ENCODE peak calls at places on chromosomes 3 and 15, in four cellular contexts. N, T, A and Q are unnamed samples.

GRCh38 chr15:52162260-52162659 is 28.9 kb downstream of the GNB5 start:
- DNase-seq in A (no peak), T (no peak), N (no peak), Q (no peak)

GRCh38 chr3:64209866-64210609 is 15.2 kb downstream of the PRICKLE2 start:
- DNase-seq in N (peak), T (no peak), A (no peak), Q (no peak)

GRCh38 chr15:31457631-31458526 is 131.2 kb downstream of the KLF13 start:
- DNase-seq in A (no peak), T (no peak), N (peak), Q (no peak)

GRCh38 chr3:193883551-193883950 is 252.4 kb upstream of the HES1 start:
- DNase-seq in T (no peak), A (no peak), N (peak), Q (no peak)

GRCh38 chr3:155870945-155871745 is 695 bp downstream of the GMPS start:
- DNase-seq in T (peak), A (peak), N (peak), Q (peak)

GRCh38 chr3:42052132-42052866 is 38.9 kb upstream of the TRAK1 start:
- DNase-seq in A (peak), T (no peak), N (peak), Q (no peak)

GRCh38 chr15:89745768-89746167 is 5.3 kb downstream of the MESP1 start:
- DNase-seq in A (no peak), T (no peak), N (no peak), Q (no peak)

GRCh38 chr15:71471347-71471746 is 339.0 kb upstream of the NR2E3 start:
- DNase-seq in N (no peak), T (no peak), A (peak), Q (no peak)

GRCh38 chr15:61256231-61256630 is 27.1 kb upstream of the RORA start:
- DNase-seq in A (no peak), T (no peak), N (peak), Q (no peak)

GRCh38 chr15:95013379-95013778 is 782.0 kb downstream of the MCTP2 start:
- DNase-seq in N (no peak), A (no peak), T (no peak), Q (no peak)

GRCh38 chr15:66721501-66721937 is 19.5 kb downstream of the SMAD6 start:
- DNase-seq in T (no peak), N (peak), A (peak), Q (no peak)

GRCh38 chr15:31216210-31216911 is 110.3 kb upstream of the KLF13 start:
- DNase-seq in A (peak), T (peak), N (peak), Q (peak)

GRCh38 chr3:197305854-197306253 is 7.4 kb upstream of the DLG1 start:
- DNase-seq in N (peak), T (no peak), A (no peak), Q (no peak)

GRCh38 chr15:55060831-55061230 is 135.9 kb downstream of the RSL24D1 start:
- DNase-seq in A (no peak), N (no peak), T (no peak), Q (no peak)

GRCh38 chr15:65289261-65289854 is 2.7 kb upstream of the PARP16 start:
- DNase-seq in T (no peak), A (no peak), N (no peak), Q (no peak)

GRCh38 chr3:6179761-6180160 is 681.2 kb upstream of the GRM7 start:
- DNase-seq in A (no peak), T (no peak), N (no peak), Q (no peak)

GRCh38 chr3:117495620-117496019 is 786.0 kb downstream of the TUSC7 start:
- DNase-seq in A (no peak), T (no peak), N (no peak), Q (no peak)

GRCh38 chr3:172330413-172330812 is 117.8 kb downstream of the GHSR start:
- DNase-seq in T (no peak), A (no peak), N (no peak), Q (no peak)

GRCh38 chr3:104941785-104942184 is 424.9 kb upstream of the ALCAM start:
- DNase-seq in A (no peak), T (no peak), N (no peak), Q (no peak)

GRCh38 chr3:195907730-195908438 is 467 bp downstream of the TNK2 start:
- DNase-seq in A (peak), N (no peak), T (peak), Q (no peak)

GRCh38 chr3:111874177-111874820 is 15.2 kb downstream of the PHLDB2 start:
- DNase-seq in A (no peak), N (peak), T (peak), Q (no peak)

GRCh38 chr15:28091313-28091712 is 7.8 kb downstream of the OCA2 start:
- DNase-seq in A (no peak), N (no peak), T (no peak), Q (no peak)

GRCh38 chr3:20104167-20104661 is 64.0 kb downstream of the KAT2B start:
- DNase-seq in N (no peak), T (no peak), A (no peak), Q (no peak)

GRCh38 chr15:63864186-63864585 is 30.4 kb upstream of the HERC1 start:
- DNase-seq in N (no peak), A (no peak), T (no peak), Q (no peak)

GRCh38 chr15:69357773-69358765 is 56.1 kb upstream of the KIF23 start:
- DNase-seq in N (peak), T (no peak), A (peak), Q (no peak)

GRCh38 chr3:184334470-184335158 is 2.8 kb upstream of the FAM131A start:
- DNase-seq in N (peak), T (no peak), A (peak), Q (no peak)

GRCh38 chr3:143171656-143172055 is 52.1 kb downstream of the CHST2 start:
- DNase-seq in N (peak), A (no peak), T (no peak), Q (no peak)

GRCh38 chr3:131856171-131856570 is 178.6 kb downstream of the CPNE4 start:
- DNase-seq in T (no peak), N (no peak), A (no peak), Q (no peak)

GRCh38 chr15:41791547-41791937 is 17.3 kb downstream of the MAPKBP1 start:
- DNase-seq in A (no peak), T (no peak), N (no peak), Q (no peak)

GRCh38 chr15:49456166-49456565 is 33.1 kb downstream of the FGF7 start:
- DNase-seq in A (no peak), T (no peak), N (no peak), Q (no peak)

GRCh38 chr3:46882377-46883015 is 5.0 kb downstream of the PTH1R start:
- DNase-seq in A (peak), T (peak), N (no peak), Q (peak)

GRCh38 chr3:53938645-53939044 is 47.0 kb upstream of the SELENOK start:
- DNase-seq in T (peak), N (peak), A (peak), Q (peak)

GRCh38 chr15:51038258-51039042 is 56.3 kb downstream of the TNFAIP8L3 start:
- DNase-seq in A (no peak), N (no peak), T (no peak), Q (no peak)
- TF ChIP-seq CTCF in A (no peak), N (no peak), T (no peak), Q (no peak)

GRCh38 chr15:57578288-57578900 is 13.3 kb upstream of the MYZAP start:
- DNase-seq in T (no peak), N (no peak), A (no peak), Q (no peak)

GRCh38 chr15:57582080-57582479 is 9.6 kb upstream of the MYZAP start:
- DNase-seq in T (no peak), N (no peak), A (no peak), Q (no peak)

GRCh38 chr15:57583282-57583681 is 8.4 kb upstream of the MYZAP start:
- DNase-seq in N (no peak), A (no peak), T (no peak), Q (no peak)

GRCh38 chr15:57580428-57580827 is 11.3 kb upstream of the MYZAP start:
- DNase-seq in N (no peak), T (no peak), A (no peak), Q (no peak)

GRCh38 chr15:57580866-57581265 is 10.8 kb upstream of the MYZAP start:
- DNase-seq in A (peak), T (no peak), N (no peak), Q (no peak)
- TF ChIP-seq CTCF in A (peak), T (no peak), N (no peak), Q (no peak)

GRCh38 chr3:57949779-57950618 is 58.2 kb upstream of the FLNB start:
- DNase-seq in N (peak), A (no peak), T (no peak), Q (no peak)
- TF ChIP-seq CTCF in N (peak), A (no peak), T (no peak), Q (no peak)

GRCh38 chr3:158908187-158908762 is 106.4 kb downstream of the MFSD1 start:
- DNase-seq in A (no peak), T (no peak), N (no peak), Q (no peak)
- TF ChIP-seq CTCF in A (no peak), T (no peak), N (no peak), Q (no peak)

GRCh38 chr3:12986031-12986430 is 87.2 kb downstream of the IQSEC1 start:
- DNase-seq in N (no peak), A (no peak), T (no peak), Q (no peak)

GRCh38 chr3:12982619-12983101 is 90.6 kb downstream of the IQSEC1 start:
- DNase-seq in N (no peak), T (no peak), A (no peak), Q (no peak)

GRCh38 chr3:12985148-12985547 is 88.1 kb downstream of the IQSEC1 start:
- DNase-seq in A (no peak), T (no peak), N (no peak), Q (no peak)

GRCh38 chr3:12983326-12983725 is 89.9 kb downstream of the IQSEC1 start:
- DNase-seq in A (no peak), N (no peak), T (no peak), Q (no peak)

DNA sequence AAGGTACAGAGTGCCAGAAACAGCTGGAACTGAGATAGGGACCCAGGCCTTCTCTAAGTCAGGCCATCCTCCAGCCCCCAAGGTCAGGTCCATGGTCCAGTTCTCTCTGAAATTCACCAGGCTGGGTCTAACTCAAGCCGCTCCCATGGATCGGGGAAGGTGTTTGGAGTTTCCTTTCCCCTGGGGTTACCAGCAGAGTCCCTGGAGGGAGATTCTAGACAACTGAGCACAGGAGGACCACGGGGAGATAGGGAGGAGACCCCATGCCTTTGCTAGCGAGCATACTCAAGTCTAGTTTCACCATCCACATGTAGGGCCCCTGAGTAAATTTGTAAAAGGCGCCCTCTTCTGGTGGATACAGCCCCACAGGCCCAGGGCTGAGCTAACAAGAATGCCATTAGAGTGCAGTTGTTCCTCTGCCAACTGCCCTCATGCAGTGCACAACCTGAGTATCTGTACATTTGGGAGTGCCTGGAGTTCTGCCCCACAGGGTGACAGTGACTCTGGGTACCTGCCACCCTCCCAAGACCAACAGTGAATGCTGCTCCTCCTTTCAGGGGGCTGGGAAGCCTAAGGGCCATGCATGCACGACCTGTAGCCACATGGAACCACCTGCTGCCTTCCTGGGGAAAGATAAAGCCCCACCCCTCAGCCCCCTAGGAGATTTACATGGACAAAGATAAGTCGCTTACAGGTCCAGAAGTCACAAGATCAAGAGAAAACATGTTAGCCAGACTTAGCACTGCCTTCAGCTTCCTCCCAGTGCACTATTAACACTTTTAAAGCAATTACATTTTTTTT is 89.0 kb downstream of the IQSEC1 start:
- DNase-seq in N (peak), T (peak), A (peak), Q (no peak)
- TF ChIP-seq CTCF in N (peak), T (peak), A (peak), Q (peak)

GRCh38 chr15:77030042-77030927 is 35.4 kb downstream of the PSTPIP1 start:
- DNase-seq in T (peak), A (no peak), N (no peak), Q (no peak)

GRCh38 chr15:77032052-77032646 is 37.2 kb downstream of the PSTPIP1 start:
- DNase-seq in N (no peak), A (no peak), T (no peak), Q (no peak)

GRCh38 chr15:77030928-77031375 is 36.0 kb downstream of the PSTPIP1 start:
- DNase-seq in T (no peak), A (no peak), N (no peak), Q (no peak)

GRCh38 chr15:77032647-77033416 is 37.9 kb downstream of the PSTPIP1 start:
- DNase-seq in T (no peak), N (no peak), A (no peak), Q (no peak)

DNA sequence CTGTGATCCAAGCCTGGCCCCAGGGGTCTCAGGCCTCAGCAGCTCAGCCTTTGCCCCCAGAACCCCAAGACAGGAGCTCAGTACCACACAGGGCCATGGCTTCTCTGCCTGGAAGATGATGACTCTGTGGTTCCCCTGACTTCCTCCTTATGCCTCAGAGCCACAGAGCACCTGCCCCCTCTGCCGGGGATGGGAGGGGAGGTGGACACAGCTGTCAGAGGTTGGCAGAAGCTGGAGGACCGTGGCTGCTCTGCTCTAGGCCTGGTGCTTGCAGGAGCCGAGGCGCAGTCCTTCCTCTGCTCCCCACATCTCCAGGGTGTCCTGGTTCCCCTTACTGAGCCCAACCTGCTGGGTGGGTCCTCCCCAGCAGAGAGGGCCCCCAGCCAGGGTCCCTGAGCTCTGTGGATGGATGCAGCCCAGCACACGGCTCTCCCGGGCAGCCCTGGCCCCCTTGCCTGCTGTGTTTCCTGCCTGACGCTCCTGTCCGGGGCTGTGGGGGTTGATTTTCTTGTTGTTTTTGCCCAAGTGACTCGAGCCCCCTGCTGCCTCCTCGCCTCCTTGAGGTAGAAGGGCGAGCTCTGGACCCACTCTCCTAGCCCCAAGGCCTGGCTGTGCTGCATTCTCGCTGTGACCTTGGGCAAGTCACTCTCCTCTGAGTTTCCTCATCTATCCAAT is 36.6 kb downstream of the PSTPIP1 start:
- DNase-seq in N (no peak), T (no peak), A (no peak), Q (peak)
- TF ChIP-seq CTCF in N (no peak), T (no peak), A (no peak), Q (peak)

GRCh38 chr3:51720292-51721061 is 13.6 kb downstream of the GRM2 start:
- DNase-seq in T (no peak), N (no peak), A (no peak), Q (no peak)

GRCh38 chr3:51718547-51719412 is 11.9 kb downstream of the GRM2 start:
- DNase-seq in T (peak), N (peak), A (peak), Q (peak)

GRCh38 chr3:51721062-51721745 is 14.3 kb downstream of the GRM2 start:
- DNase-seq in N (no peak), T (no peak), A (no peak), Q (no peak)

GRCh38 chr3:51717947-51718346 is 11.1 kb downstream of the GRM2 start:
- DNase-seq in T (no peak), A (peak), N (no peak), Q (no peak)

GRCh38 chr3:51719413-51720025 is 12.7 kb downstream of the GRM2 start:
- DNase-seq in T (no peak), A (no peak), N (no peak), Q (no peak)
- TF ChIP-seq CTCF in T (no peak), A (no peak), N (no peak), Q (no peak)